ENCODE peak calls at places on chromosomes 4 and X, in eight cellular contexts. One of them, this sample, is unnamed.
A peak's percentile ranks its signal among the peaks of the same experiment; 100 is the strongest.

GRCh38 chr4:44927361-44928061 is 201.2 kb upstream of the GNPDA2 start:
- DNase-seq in heart left ventricle: no peak
- DNase-seq in B cell: no peak
- DNase-seq in T-cell: no peak
- DNase-seq in H7: peak; percentile 4
- DNase-seq in RPMI7951: peak; percentile 15
- DNase-seq in kidney epithelial cell: no peak
- DNase-seq in activated T-cell treated with anti-CD3 and anti-CD28 coated beads, Interleukin-2, amount 50 U/mL, for 24 hours: no peak
- DNase-seq in this sample: peak; percentile 58

GRCh38 chrX:7120578-7121219 is 26.8 kb upstream of the STS start:
- DNase-seq in B cell: no peak
- DNase-seq in H7: no peak
- DNase-seq in kidney epithelial cell: no peak
- DNase-seq in T-cell: no peak
- DNase-seq in RPMI7951: peak; percentile 23
- DNase-seq in activated T-cell treated with anti-CD3 and anti-CD28 coated beads, Interleukin-2, amount 50 U/mL, for 24 hours: no peak
- DNase-seq in heart left ventricle: no peak
- DNase-seq in this sample: no peak

GRCh38 chr4:6372649-6373525 is 99.5 kb downstream of the PPP2R2C start:
- DNase-seq in B cell: no peak
- DNase-seq in RPMI7951: peak; percentile 8
- DNase-seq in T-cell: no peak
- DNase-seq in activated T-cell treated with anti-CD3 and anti-CD28 coated beads, Interleukin-2, amount 50 U/mL, for 24 hours: peak; percentile 31
- DNase-seq in kidney epithelial cell: no peak
- DNase-seq in H7: peak; percentile 95
- DNase-seq in heart left ventricle: peak; percentile 36
- DNase-seq in this sample: peak; percentile 73

GRCh38 chr4:174357321-174357720 is 73.6 kb downstream of the CEP44 start:
- DNase-seq in T-cell: no peak
- DNase-seq in RPMI7951: no peak
- DNase-seq in activated T-cell treated with anti-CD3 and anti-CD28 coated beads, Interleukin-2, amount 50 U/mL, for 24 hours: no peak
- DNase-seq in B cell: no peak
- DNase-seq in H7: no peak
- DNase-seq in heart left ventricle: no peak
- DNase-seq in kidney epithelial cell: no peak
- DNase-seq in this sample: no peak

GRCh38 chr4:41452484-41453225 is 85.3 kb upstream of the LIMCH1 start:
- DNase-seq in B cell: no peak
- DNase-seq in RPMI7951: no peak
- DNase-seq in H7: no peak
- DNase-seq in T-cell: no peak
- DNase-seq in activated T-cell treated with anti-CD3 and anti-CD28 coated beads, Interleukin-2, amount 50 U/mL, for 24 hours: no peak
- DNase-seq in heart left ventricle: no peak
- DNase-seq in kidney epithelial cell: no peak
- DNase-seq in this sample: no peak

GRCh38 chrX:155767101-155767878 is 113.9 kb upstream of the VAMP7 start:
- DNase-seq in H7: peak; percentile 62
- DNase-seq in kidney epithelial cell: peak; percentile 16
- DNase-seq in heart left ventricle: peak; percentile 66
- DNase-seq in RPMI7951: peak; percentile 90
- DNase-seq in activated T-cell treated with anti-CD3 and anti-CD28 coated beads, Interleukin-2, amount 50 U/mL, for 24 hours: peak; percentile 34
- DNase-seq in T-cell: no peak
- DNase-seq in B cell: no peak
- DNase-seq in this sample: peak; percentile 76

GRCh38 chr4:85416094-85416493 is 58.9 kb upstream of the ARHGAP24 start:
- DNase-seq in H7: no peak
- DNase-seq in kidney epithelial cell: no peak
- DNase-seq in activated T-cell treated with anti-CD3 and anti-CD28 coated beads, Interleukin-2, amount 50 U/mL, for 24 hours: no peak
- DNase-seq in heart left ventricle: no peak
- DNase-seq in B cell: no peak
- DNase-seq in RPMI7951: no peak
- DNase-seq in T-cell: no peak
- DNase-seq in this sample: no peak

GRCh38 chrX:151384807-151385206 is 12.2 kb upstream of the VMA21 start:
- DNase-seq in activated T-cell treated with anti-CD3 and anti-CD28 coated beads, Interleukin-2, amount 50 U/mL, for 24 hours: no peak
- DNase-seq in heart left ventricle: no peak
- DNase-seq in B cell: no peak
- DNase-seq in RPMI7951: no peak
- DNase-seq in T-cell: no peak
- DNase-seq in kidney epithelial cell: no peak
- DNase-seq in H7: no peak
- DNase-seq in this sample: peak; percentile 2

GRCh38 chrX:13763489-13763888 is 28.9 kb downstream of the OFD1 start:
- DNase-seq in B cell: no peak
- DNase-seq in heart left ventricle: peak; percentile 52
- DNase-seq in activated T-cell treated with anti-CD3 and anti-CD28 coated beads, Interleukin-2, amount 50 U/mL, for 24 hours: no peak
- DNase-seq in H7: no peak
- DNase-seq in kidney epithelial cell: no peak
- DNase-seq in T-cell: no peak
- DNase-seq in RPMI7951: no peak
- DNase-seq in this sample: peak; percentile 25

GRCh38 chrX:20374450-20374849 is 107.7 kb upstream of the RPS6KA3 start:
- DNase-seq in T-cell: no peak
- DNase-seq in B cell: no peak
- DNase-seq in H7: no peak
- DNase-seq in heart left ventricle: no peak
- DNase-seq in kidney epithelial cell: no peak
- DNase-seq in RPMI7951: no peak
- DNase-seq in activated T-cell treated with anti-CD3 and anti-CD28 coated beads, Interleukin-2, amount 50 U/mL, for 24 hours: no peak
- DNase-seq in this sample: no peak